ENCODE peak calls at places on chromosomes 7 and 10, in four cellular contexts. P is choroid plexus epithelial cell, N is Peyer's patch, B is heart right ventricle. K is an unnamed sample.

GRCh38 chr7:50363327-50364060 is 59.0 kb downstream of the IKZF1 start:
- DNase-seq in B (no peak), N (no peak), P (no peak), K (no peak)

GRCh38 chr10:80894797-80895467 is 357.2 kb downstream of the SH2D4B start:
- DNase-seq in B (no peak), P (no peak), N (no peak), K (no peak)

GRCh38 chr7:32224276-32224675 is 154.1 kb upstream of the PDE1C start:
- DNase-seq in B (no peak), P (no peak), N (no peak), K (no peak)

GRCh38 chr7:139118234-139118802 is 8.8 kb upstream of the ZC3HAV1 start:
- DNase-seq in P (peak), N (no peak), B (no peak), K (no peak)

GRCh38 chr7:138512885-138513284 is 52.8 kb downstream of the TRIM24 start:
- DNase-seq in N (no peak), B (no peak), P (no peak), K (no peak)

GRCh38 chr10:73742454-73742734 is 1.8 kb upstream of the SEC24C start:
- DNase-seq in N (no peak), P (no peak), B (no peak), K (no peak)

GRCh38 chr10:89710748-89711147 is 9.4 kb downstream of the KIF20B start:
- DNase-seq in B (no peak), N (no peak), P (peak), K (no peak)

GRCh38 chr10:130686680-130687300 is 550.6 kb downstream of the GLRX3 start:
- DNase-seq in B (no peak), P (peak), N (no peak), K (no peak)

GRCh38 chr7:22831602-22832001 is 9.0 kb upstream of the TOMM7 start:
- DNase-seq in B (no peak), P (no peak), N (no peak), K (no peak)

GRCh38 chr7:133484135-133484534 is 231.3 kb downstream of the EXOC4 start:
- DNase-seq in P (peak), B (no peak), N (no peak), K (no peak)

GRCh38 chr7:158613481-158613880 is 25.9 kb upstream of the PTPRN2 start:
- DNase-seq in P (no peak), N (no peak), B (no peak), K (no peak)

GRCh38 chr10:1785835-1786234 is 48.5 kb upstream of the ADARB2 start:
- DNase-seq in P (no peak), N (no peak), B (no peak), K (no peak)

GRCh38 chr7:2006231-2006771 is 226.4 kb downstream of the MAD1L1 start:
- DNase-seq in B (no peak), P (no peak), N (peak), K (peak)

GRCh38 chr7:47202146-47202768 is 379.7 kb downstream of the TNS3 start:
- DNase-seq in B (no peak), P (no peak), N (no peak), K (no peak)

GRCh38 chr10:79242620-79243152 is 104.6 kb upstream of the PPIF start:
- DNase-seq in B (peak), N (peak), P (peak), K (peak)

GRCh38 chr10:88390041-88390440 is 193.1 kb downstream of the RNLS start:
- DNase-seq in N (no peak), P (no peak), B (no peak), K (no peak)

GRCh38 chr7:90751595-90751994 is 155.5 kb downstream of the CDK14 start:
- DNase-seq in B (no peak), P (no peak), N (no peak), K (no peak)

GRCh38 chr7:90752051-90752450 is 155.9 kb downstream of the CDK14 start:
- DNase-seq in N (no peak), P (no peak), B (no peak), K (no peak)

GRCh38 chr7:90749262-90749661 is 153.1 kb downstream of the CDK14 start:
- DNase-seq in B (no peak), P (no peak), N (no peak), K (no peak)

GRCh38 chr7:90747521-90747920 is 151.4 kb downstream of the CDK14 start:
- DNase-seq in B (no peak), N (no peak), P (no peak), K (no peak)

GRCh38 chr7:90749774-90750173 is 153.7 kb downstream of the CDK14 start:
- DNase-seq in B (no peak), N (no peak), P (peak), K (peak)
- TF ChIP-seq CTCF in B (no peak), N (peak), P (peak), K (no peak)

DNA sequence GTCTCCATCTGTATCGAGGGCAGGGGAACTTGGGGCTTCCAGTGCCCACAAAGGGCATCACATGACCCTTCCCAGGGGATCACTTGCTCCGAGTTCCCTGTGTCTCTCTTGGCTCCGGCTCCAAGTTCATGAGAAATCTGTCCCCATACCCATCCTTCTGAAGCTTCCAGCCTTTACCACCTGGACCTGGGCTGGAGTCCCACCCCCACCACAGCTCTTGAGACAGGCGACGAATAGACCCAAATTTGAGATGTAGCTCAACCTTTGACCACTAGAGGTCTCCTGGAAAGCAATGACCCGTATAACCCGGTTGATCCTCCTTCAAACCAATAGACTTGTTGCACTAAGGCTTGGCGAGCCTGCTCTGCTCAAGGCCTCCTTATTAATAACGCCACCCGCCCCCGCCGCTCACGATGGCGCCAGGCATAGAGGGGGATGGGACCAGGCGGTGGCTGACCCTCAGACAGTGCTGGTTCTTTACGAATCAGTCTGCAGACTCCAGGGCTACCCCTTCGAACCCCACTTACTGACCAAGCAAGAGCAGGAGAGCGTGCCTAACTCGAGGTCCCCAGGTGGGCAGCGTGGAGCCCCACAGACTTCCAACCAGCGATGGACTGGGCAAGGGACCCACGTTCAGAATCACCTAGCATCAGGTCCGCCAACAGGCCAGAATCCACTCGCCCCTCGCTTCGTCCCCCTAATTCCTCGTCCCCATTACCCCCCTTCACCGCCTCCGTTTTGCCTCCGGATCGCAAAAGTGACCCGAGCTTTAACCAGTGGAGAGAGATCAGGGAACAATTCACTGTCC is 4.4 kb upstream of the ARID5B start:
- DNase-seq in B (peak), N (peak), P (peak), K (peak)
- H3K4me3 ChIP-seq in B (peak), N (peak), P (peak), K (no peak)

DNA sequence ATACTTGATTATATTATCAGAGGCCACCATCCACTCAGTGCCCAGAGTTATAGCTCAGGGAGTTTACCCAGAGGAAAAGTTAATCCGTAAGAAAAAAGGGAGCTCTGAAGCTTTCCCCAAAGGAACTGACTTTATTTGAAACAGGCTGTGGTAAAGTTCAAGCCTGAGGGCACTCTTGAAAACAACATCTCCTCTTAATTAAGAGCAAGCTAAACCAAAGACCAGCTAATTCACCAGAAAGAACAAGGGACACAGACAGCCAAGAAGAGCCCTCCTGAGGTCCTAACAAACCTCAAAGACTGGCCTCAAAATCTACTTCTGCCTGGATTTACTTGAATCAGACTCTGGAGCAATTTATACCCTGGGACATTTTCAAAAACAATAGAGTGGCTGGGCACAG is 159.6 kb upstream of the CHST15 start:
- DNase-seq in P (no peak), N (no peak), B (no peak), K (no peak)
- TF ChIP-seq CTCF in P (no peak), N (no peak), B (no peak), K (no peak)

DNA sequence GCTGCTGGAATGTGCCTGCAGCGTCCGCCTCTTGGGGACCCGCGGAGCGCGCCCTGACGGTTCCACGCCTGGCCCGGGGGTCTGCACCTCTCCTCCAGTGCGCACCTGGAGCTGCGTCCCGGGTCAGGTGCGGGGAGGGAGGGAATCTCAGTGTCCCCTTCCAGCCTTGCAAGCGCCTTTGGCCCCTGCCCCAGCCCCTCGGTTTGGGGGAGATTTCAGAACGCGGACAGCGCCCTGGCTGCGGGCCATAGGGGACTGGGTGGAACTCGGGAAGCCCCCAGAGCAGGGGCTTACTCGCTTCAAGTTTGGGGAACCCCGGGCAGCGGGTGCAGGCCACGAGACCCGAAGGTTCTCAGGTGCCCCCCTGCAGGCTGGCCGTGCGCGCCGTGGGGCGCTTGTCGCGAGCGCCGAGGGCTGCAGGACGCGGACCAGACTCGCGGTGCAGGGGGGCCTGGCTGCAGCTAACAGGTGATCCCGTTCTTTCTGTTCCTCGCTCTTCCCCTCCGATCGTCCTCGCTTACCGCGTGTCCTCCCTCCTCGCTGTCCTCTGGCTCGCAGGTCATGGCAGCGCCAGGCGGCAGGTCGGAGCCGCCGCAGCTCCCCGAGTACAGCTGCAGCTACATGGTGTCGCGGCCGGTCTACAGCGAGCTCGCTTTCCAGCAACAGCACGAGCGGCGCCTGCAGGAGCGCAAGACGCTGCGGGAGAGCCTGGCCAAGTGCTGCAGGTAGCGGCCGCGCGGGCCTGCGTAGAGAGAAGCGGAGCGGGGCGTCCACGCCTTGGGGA is 645 bp downstream of the SLC26A4 start:
- DNase-seq in B (peak), N (peak), P (peak), K (peak)
- H3K4me3 ChIP-seq in B (peak), N (peak), P (peak), K (no peak)

GRCh38 chr7:149474309-149475120 is 13.7 kb upstream of the ZNF777 start:
- DNase-seq in P (no peak), B (no peak), N (no peak), K (no peak)
- TF ChIP-seq CTCF in P (no peak), B (no peak), N (no peak), K (no peak)

DNA sequence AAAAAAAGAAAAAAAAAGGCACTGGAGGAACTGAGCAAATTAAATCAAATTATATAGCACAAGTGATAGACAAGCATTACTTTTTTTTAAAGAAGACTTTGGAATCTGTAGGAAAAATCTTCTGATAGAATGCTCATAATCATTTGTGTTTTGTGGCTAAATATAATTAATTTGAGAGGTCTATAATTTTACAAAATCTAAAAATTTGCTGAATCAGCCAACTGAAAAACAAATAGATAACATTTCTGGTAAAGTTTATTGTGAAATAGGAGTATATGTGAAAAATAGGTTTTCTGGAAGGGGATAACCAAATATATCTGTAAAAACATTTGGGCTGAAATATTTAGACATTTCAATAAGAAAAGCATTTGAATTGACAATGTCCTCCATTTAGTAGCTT is 844.9 kb upstream of the COBL start:
- DNase-seq in N (no peak), P (no peak), B (no peak), K (no peak)
- H3K4me3 ChIP-seq in N (no peak), P (no peak), B (no peak), K (no peak)

GRCh38 chr7:85464042-85464651 is 277.3 kb upstream of the SEMA3D start:
- DNase-seq in B (no peak), P (peak), N (no peak), K (no peak)
- TF ChIP-seq CTCF in B (no peak), P (peak), N (no peak), K (no peak)